ENCODE peak calls at places on chromosomes 6 and 20, in ten cellular contexts. X, S, U, Y, D, L, O, W, B and H are unnamed samples.

GRCh38 chr6:2467929-2468600 is 222.7 kb upstream of the GMDS start:
- DNase-seq in X (no peak), S (no peak), U (no peak), Y (no peak), D (no peak), L (no peak), O (no peak), W (no peak), B (no peak), H (no peak)

GRCh38 chr6:3144571-3144970 is 12.8 kb downstream of the TUBB2A start:
- DNase-seq in X (no peak), S (no peak), U (no peak), Y (no peak), D (no peak), L (no peak), O (no peak), W (no peak), B (no peak), H (no peak)

GRCh38 chr6:114342086-114342825 is 567 bp downstream of the HS3ST5 start:
- DNase-seq in X (no peak), S (peak), U (peak), Y (no peak), D (no peak), L (no peak), O (peak), W (peak), B (no peak), H (no peak)

GRCh38 chr6:93784794-93785757 is 365.7 kb upstream of the EPHA7 start:
- DNase-seq in X (peak), S (peak), U (no peak), Y (no peak), D (peak), L (no peak), O (no peak), W (no peak), B (no peak), H (no peak)

GRCh38 chr20:2829376-2829775 is 11.1 kb downstream of the PCED1A start:
- DNase-seq in X (no peak), S (no peak), U (no peak), Y (no peak), D (no peak), L (no peak), O (no peak), W (no peak), B (no peak), H (no peak)

GRCh38 chr6:52995913-52996685 is 1.0 kb upstream of the GSTA4 start:
- DNase-seq in X (peak), S (no peak), U (peak), Y (peak), D (peak), L (peak), O (no peak), W (peak), B (no peak), H (no peak)

GRCh38 chr20:20820780-20821495 is 108.5 kb upstream of the RALGAPA2 start:
- DNase-seq in X (no peak), S (no peak), U (no peak), Y (peak), D (no peak), L (no peak), O (no peak), W (no peak), B (no peak), H (no peak)

GRCh38 chr6:144778773-144779531 is 493.8 kb downstream of the UTRN start:
- DNase-seq in X (no peak), S (no peak), U (no peak), Y (peak), D (no peak), L (no peak), O (no peak), W (no peak), B (no peak), H (peak)

GRCh38 chr6:84432616-84433015 is 205.2 kb upstream of the CEP162 start:
- DNase-seq in X (no peak), S (no peak), U (no peak), Y (no peak), D (no peak), L (no peak), O (no peak), W (no peak), B (no peak), H (no peak)

GRCh38 chr6:24692851-24693592 is 25.9 kb downstream of the C6orf62 start:
- DNase-seq in X (no peak), S (no peak), U (no peak), Y (no peak), D (no peak), L (no peak), O (no peak), W (no peak), B (no peak), H (no peak)

GRCh38 chr6:45457141-45457540 is 79.4 kb upstream of the SUPT3H start:
- DNase-seq in X (no peak), S (no peak), U (no peak), Y (no peak), D (no peak), L (no peak), O (no peak), W (no peak), B (no peak), H (no peak)

GRCh38 chr6:139186242-139186641 is 51.4 kb downstream of the HECA start:
- DNase-seq in X (no peak), S (no peak), U (no peak), Y (no peak), D (no peak), L (no peak), O (no peak), W (no peak), B (no peak), H (no peak)

GRCh38 chr6:157443066-157443800 is 62.2 kb downstream of the ZDHHC14 start:
- DNase-seq in X (peak), S (peak), U (no peak), Y (peak), D (no peak), L (no peak), O (no peak), W (no peak), B (no peak), H (no peak)

GRCh38 chr20:37526238-37526838 is 1.3 kb downstream of the BLCAP start:
- DNase-seq in X (peak), S (peak), U (peak), Y (peak), D (peak), L (peak), O (peak), W (no peak), B (no peak), H (peak)

GRCh38 chr20:9407805-9408421 is 106.5 kb upstream of the LAMP5 start:
- DNase-seq in X (peak), S (peak), U (peak), Y (peak), D (peak), L (peak), O (peak), W (no peak), B (peak), H (peak)

GRCh38 chr6:72836971-72837370 is 215.1 kb downstream of the KCNQ5 start:
- DNase-seq in X (no peak), S (no peak), U (no peak), Y (no peak), D (no peak), L (no peak), O (no peak), W (no peak), B (no peak), H (no peak)

GRCh38 chr6:154738561-154738961 is 5.3 kb downstream of the SCAF8 start:
- DNase-seq in X (no peak), S (no peak), U (no peak), Y (no peak), D (no peak), L (no peak), O (no peak), W (no peak), B (no peak), H (no peak)

GRCh38 chr6:17831135-17831534 is 124.4 kb upstream of the NUP153 start:
- DNase-seq in X (peak), S (peak), U (peak), Y (peak), D (peak), L (no peak), O (no peak), W (no peak), B (no peak), H (no peak)

GRCh38 chr6:136085370-136086115 is 164.6 kb downstream of the MTFR2 start:
- DNase-seq in X (no peak), S (peak), U (no peak), Y (peak), D (no peak), L (no peak), O (no peak), W (no peak), B (no peak), H (no peak)

GRCh38 chr20:8860011-8860495 is 208.8 kb upstream of the PLCB4 start:
- DNase-seq in X (peak), S (peak), U (no peak), Y (peak), D (peak), L (no peak), O (no peak), W (no peak), B (no peak), H (no peak)

GRCh38 chr6:113630738-113631535 is 226.2 kb upstream of the MARCKS start:
- DNase-seq in X (peak), S (peak), U (no peak), Y (peak), D (peak), L (no peak), O (no peak), W (no peak), B (no peak), H (no peak)

GRCh38 chr6:56484669-56485068 is 158.0 kb downstream of the DST start:
- DNase-seq in X (no peak), S (peak), U (no peak), Y (peak), D (peak), L (no peak), O (no peak), W (no peak), B (no peak), H (no peak)

GRCh38 chr20:45248609-45249008 is 5.8 kb downstream of the SLPI start:
- DNase-seq in X (no peak), S (no peak), U (no peak), Y (no peak), D (no peak), L (no peak), O (no peak), W (no peak), B (no peak), H (no peak)

GRCh38 chr6:16947461-16948159 is 154.2 kb upstream of the STMND1 start:
- DNase-seq in X (peak), S (peak), U (no peak), Y (peak), D (peak), L (peak), O (peak), W (no peak), B (no peak), H (no peak)

GRCh38 chr6:10964684-10965083 is 77.8 kb downstream of the SYCP2L start:
- DNase-seq in X (no peak), S (no peak), U (no peak), Y (no peak), D (no peak), L (no peak), O (no peak), W (no peak), B (no peak), H (no peak)

GRCh38 chr20:16821211-16822089 is 73.3 kb downstream of the OTOR start:
- DNase-seq in X (peak), S (peak), U (peak), Y (peak), D (peak), L (no peak), O (no peak), W (no peak), B (no peak), H (peak)

GRCh38 chr6:142303191-142303564 is 1.4 kb downstream of the ADGRG6 start:
- DNase-seq in X (no peak), S (no peak), U (no peak), Y (no peak), D (peak), L (no peak), O (no peak), W (no peak), B (no peak), H (no peak)

GRCh38 chr6:154249499-154250298 is 106.9 kb downstream of the IPCEF1 start:
- DNase-seq in X (no peak), S (no peak), U (no peak), Y (no peak), D (peak), L (no peak), O (no peak), W (no peak), B (no peak), H (no peak)

GRCh38 chr6:81969814-81970213 is 217.3 kb upstream of the TENT5A start:
- DNase-seq in X (no peak), S (no peak), U (no peak), Y (no peak), D (no peak), L (no peak), O (no peak), W (no peak), B (no peak), H (no peak)